ENCODE peak calls at places on chromosome 22, in nine cellular contexts. Y is CD4-positive, alpha-beta T cell; Z is stimulated activated CD4-positive, alpha-beta T cell treated with anti-CD3 and anti-CD28 coated beads, Interleukin-2, amount 100 ng/mL, for 48 hours; F is HS-27A; D is K562; T is posterior cingulate gyrus; W is NCI-H1436 treated with DMSO at 0.1 percent for 48 hours; S is C1 segment of cervical spinal cord; I is keratinocyte. A is an unnamed sample.

GRCh38 chr22:26848244-26848920 is 191.0 kb downstream of the MIAT start:
- DNase-seq in Y (no peak), Z (no peak), F (no peak), D (no peak), T (no peak), W (no peak), S (no peak), I (no peak), A (no peak)

GRCh38 chr22:30015846-30016245 is 64.4 kb upstream of the HORMAD2 start:
- DNase-seq in Y (no peak), Z (no peak), F (peak; percentile 55), D (no peak), T (no peak), W (no peak), S (no peak), I (no peak), A (no peak)

GRCh38 chr22:47034905-47035419 is 272.5 kb downstream of the TBC1D22A start:
- DNase-seq in Y (no peak), Z (no peak), F (no peak), D (no peak), T (no peak), W (no peak), S (no peak), I (no peak), A (no peak)

GRCh38 chr22:18970180-18970947 is 34.3 kb upstream of the PRODH start:
- DNase-seq in Y (no peak), Z (peak; percentile 15), F (no peak), D (peak; percentile 88), T (no peak), W (no peak), S (no peak), I (no peak), A (no peak)

GRCh38 chr22:28111501-28111900 is 192.4 kb upstream of the PITPNB start:
- DNase-seq in Y (no peak), Z (no peak), F (no peak), D (no peak), T (no peak), W (no peak), S (no peak), I (no peak), A (no peak)

GRCh38 chr22:29251265-29251664 is 16.5 kb downstream of the RHBDD3 start:
- DNase-seq in Y (no peak), Z (no peak), F (no peak), D (no peak), T (no peak), W (no peak), S (no peak), I (no peak), A (no peak)

GRCh38 chr22:16917144-16918003 is 90.6 kb downstream of the GAB4 start:
- DNase-seq in Y (peak; percentile 19), Z (peak; percentile 60), F (no peak), D (peak; percentile 75), T (peak; percentile 66), W (peak; percentile 10), S (peak; percentile 21), I (no peak), A (peak; percentile 62)

GRCh38 chr22:28299760-28300159 is 379.9 kb downstream of the TTC28 start:
- DNase-seq in Y (no peak), Z (no peak), F (no peak), D (no peak), T (no peak), W (no peak), S (no peak), I (no peak), A (no peak)

GRCh38 chr22:20604776-20605221 is 97.4 kb downstream of the MED15 start:
- DNase-seq in Y (no peak), Z (no peak), F (no peak), D (peak; percentile 85), T (no peak), W (no peak), S (no peak), I (no peak), A (no peak)

GRCh38 chr22:36469094-36469710 is 12.2 kb downstream of the TXN2 start:
- DNase-seq in Y (no peak), Z (no peak), F (no peak), D (no peak), T (no peak), W (no peak), S (no peak), I (no peak), A (no peak)

GRCh38 chr22:38824587-38824986 is 19.2 kb downstream of the NPTXR start:
- DNase-seq in Y (peak; percentile 10), Z (peak; percentile 44), F (peak; percentile 27), D (peak; percentile 63), T (no peak), W (no peak), S (peak; percentile 25), I (no peak), A (no peak)

GRCh38 chr22:41949297-41949965 is 2.5 kb upstream of the CENPM start:
- DNase-seq in Y (no peak), Z (no peak), F (no peak), D (no peak), T (no peak), W (peak; percentile 68), S (no peak), I (no peak), A (no peak)

A was measured in caudate nucleus.